ENCODE peak calls at places on chromosomes 7 and 10, in nine cellular contexts. One of them, this sample, is unnamed.

GRCh38 chr7:142150869-142151268 is 39.4 kb downstream of the MGAM2 start:
- DNase-seq in breast epithelium: no peak
- DNase-seq in Panc1: no peak
- DNase-seq in right atrium auricular region: no peak
- DNase-seq in astrocyte: no peak
- DNase-seq in ovary: no peak
- DNase-seq in heart right ventricle: no peak
- DNase-seq in cardiac fibroblast: no peak
- DNase-seq in pancreas: no peak
- DNase-seq in this sample: no peak

GRCh38 chr7:115910541-115911164 is 119.9 kb downstream of the TFEC start:
- DNase-seq in ovary: no peak
- DNase-seq in astrocyte: peak
- DNase-seq in breast epithelium: no peak
- DNase-seq in Panc1: peak
- DNase-seq in pancreas: no peak
- DNase-seq in heart right ventricle: no peak
- DNase-seq in right atrium auricular region: no peak
- DNase-seq in cardiac fibroblast: peak
- DNase-seq in this sample: no peak

GRCh38 chr10:83289373-83289772 is 849.9 kb upstream of the GHITM start:
- DNase-seq in ovary: no peak
- DNase-seq in Panc1: no peak
- DNase-seq in astrocyte: no peak
- DNase-seq in right atrium auricular region: no peak
- DNase-seq in heart right ventricle: no peak
- DNase-seq in cardiac fibroblast: no peak
- DNase-seq in pancreas: no peak
- DNase-seq in breast epithelium: no peak
- DNase-seq in this sample: no peak

GRCh38 chr10:33653584-33654367 is 319.3 kb upstream of the NRP1 start:
- DNase-seq in right atrium auricular region: no peak
- DNase-seq in cardiac fibroblast: peak
- DNase-seq in Panc1: no peak
- DNase-seq in heart right ventricle: no peak
- DNase-seq in breast epithelium: no peak
- DNase-seq in astrocyte: peak
- DNase-seq in ovary: no peak
- DNase-seq in pancreas: no peak
- DNase-seq in this sample: no peak

GRCh38 chr10:119355930-119356329 is 148.6 kb downstream of the GRK5 start:
- DNase-seq in heart right ventricle: no peak
- DNase-seq in breast epithelium: no peak
- DNase-seq in pancreas: no peak
- DNase-seq in Panc1: no peak
- DNase-seq in ovary: no peak
- DNase-seq in cardiac fibroblast: no peak
- DNase-seq in right atrium auricular region: no peak
- DNase-seq in astrocyte: no peak
- DNase-seq in this sample: no peak

GRCh38 chr7:98934267-98934666 is 55.9 kb downstream of the TRRAP start:
- DNase-seq in pancreas: no peak
- DNase-seq in Panc1: no peak
- DNase-seq in right atrium auricular region: no peak
- DNase-seq in astrocyte: no peak
- DNase-seq in heart right ventricle: no peak
- DNase-seq in cardiac fibroblast: no peak
- DNase-seq in breast epithelium: no peak
- DNase-seq in ovary: no peak
- DNase-seq in this sample: no peak

GRCh38 chr7:92177362-92177761 is 1.6 kb downstream of the LRRD1 start:
- DNase-seq in astrocyte: peak
- DNase-seq in pancreas: no peak
- DNase-seq in Panc1: no peak
- DNase-seq in right atrium auricular region: no peak
- DNase-seq in ovary: no peak
- DNase-seq in cardiac fibroblast: peak
- DNase-seq in heart right ventricle: no peak
- DNase-seq in breast epithelium: no peak
- DNase-seq in this sample: no peak

GRCh38 chr10:4073912-4074311 is 288.9 kb upstream of the KLF6 start:
- DNase-seq in pancreas: no peak
- DNase-seq in heart right ventricle: peak
- DNase-seq in ovary: no peak
- DNase-seq in breast epithelium: no peak
- DNase-seq in right atrium auricular region: peak
- DNase-seq in astrocyte: peak
- DNase-seq in cardiac fibroblast: peak
- DNase-seq in Panc1: no peak
- DNase-seq in this sample: no peak

GRCh38 chr7:71482284-71482683 is 350.3 kb downstream of the GALNT17 start:
- DNase-seq in astrocyte: no peak
- DNase-seq in heart right ventricle: no peak
- DNase-seq in Panc1: no peak
- DNase-seq in cardiac fibroblast: no peak
- DNase-seq in breast epithelium: no peak
- DNase-seq in pancreas: no peak
- DNase-seq in right atrium auricular region: no peak
- DNase-seq in ovary: no peak
- DNase-seq in this sample: no peak

GRCh38 chr10:26468691-26469090 is 30.6 kb downstream of the APBB1IP start:
- DNase-seq in breast epithelium: no peak
- DNase-seq in ovary: no peak
- DNase-seq in Panc1: no peak
- DNase-seq in cardiac fibroblast: no peak
- DNase-seq in pancreas: no peak
- DNase-seq in astrocyte: no peak
- DNase-seq in right atrium auricular region: no peak
- DNase-seq in heart right ventricle: no peak
- DNase-seq in this sample: no peak

GRCh38 chr10:133089461-133089800 is 1.7 kb downstream of the ADGRA1 start:
- DNase-seq in ovary: no peak
- DNase-seq in cardiac fibroblast: no peak
- DNase-seq in Panc1: no peak
- DNase-seq in heart right ventricle: no peak
- DNase-seq in pancreas: no peak
- DNase-seq in breast epithelium: no peak
- DNase-seq in astrocyte: no peak
- DNase-seq in right atrium auricular region: no peak
- DNase-seq in this sample: peak

GRCh38 chr10:119422685-119423509 is 119.6 kb downstream of the RGS10 start:
- DNase-seq in Panc1: no peak
- DNase-seq in heart right ventricle: no peak
- DNase-seq in right atrium auricular region: no peak
- DNase-seq in pancreas: no peak
- DNase-seq in astrocyte: no peak
- DNase-seq in ovary: no peak
- DNase-seq in cardiac fibroblast: no peak
- DNase-seq in breast epithelium: no peak
- DNase-seq in this sample: no peak

GRCh38 chr7:127933116-127933515 is 98.1 kb downstream of the LRRC4 start:
- DNase-seq in ovary: no peak
- DNase-seq in breast epithelium: no peak
- DNase-seq in pancreas: no peak
- DNase-seq in right atrium auricular region: no peak
- DNase-seq in heart right ventricle: no peak
- DNase-seq in Panc1: no peak
- DNase-seq in astrocyte: peak
- DNase-seq in cardiac fibroblast: peak
- DNase-seq in this sample: no peak

GRCh38 chr7:148819697-148820332 is 64.3 kb downstream of the EZH2 start:
- DNase-seq in Panc1: no peak
- DNase-seq in cardiac fibroblast: peak
- DNase-seq in pancreas: no peak
- DNase-seq in ovary: no peak
- DNase-seq in right atrium auricular region: no peak
- DNase-seq in breast epithelium: no peak
- DNase-seq in heart right ventricle: no peak
- DNase-seq in astrocyte: peak
- DNase-seq in this sample: no peak

GRCh38 chr7:102434039-102434481 is 685 bp downstream of the ORAI2 start:
- DNase-seq in pancreas: no peak
- DNase-seq in ovary: peak
- DNase-seq in astrocyte: no peak
- DNase-seq in heart right ventricle: no peak
- DNase-seq in right atrium auricular region: no peak
- DNase-seq in Panc1: no peak
- DNase-seq in breast epithelium: no peak
- DNase-seq in cardiac fibroblast: peak
- DNase-seq in this sample: no peak

GRCh38 chr7:142104550-142105527 is 6.7 kb upstream of the MGAM2 start:
- DNase-seq in ovary: no peak
- DNase-seq in breast epithelium: no peak
- DNase-seq in pancreas: no peak
- DNase-seq in astrocyte: no peak
- DNase-seq in cardiac fibroblast: no peak
- DNase-seq in right atrium auricular region: no peak
- DNase-seq in Panc1: no peak
- DNase-seq in heart right ventricle: no peak
- DNase-seq in this sample: no peak

GRCh38 chr10:16597656-16598055 is 76.0 kb upstream of the C1QL3 start:
- DNase-seq in heart right ventricle: no peak
- DNase-seq in breast epithelium: no peak
- DNase-seq in Panc1: no peak
- DNase-seq in astrocyte: peak
- DNase-seq in right atrium auricular region: no peak
- DNase-seq in ovary: no peak
- DNase-seq in pancreas: no peak
- DNase-seq in cardiac fibroblast: peak
- DNase-seq in this sample: peak

GRCh38 chr7:137847418-137848050 is 760 bp upstream of the DGKI start:
- DNase-seq in right atrium auricular region: no peak
- DNase-seq in heart right ventricle: no peak
- DNase-seq in cardiac fibroblast: no peak
- DNase-seq in astrocyte: no peak
- DNase-seq in breast epithelium: no peak
- DNase-seq in pancreas: no peak
- DNase-seq in ovary: peak
- DNase-seq in Panc1: no peak
- DNase-seq in this sample: no peak

DNA sequence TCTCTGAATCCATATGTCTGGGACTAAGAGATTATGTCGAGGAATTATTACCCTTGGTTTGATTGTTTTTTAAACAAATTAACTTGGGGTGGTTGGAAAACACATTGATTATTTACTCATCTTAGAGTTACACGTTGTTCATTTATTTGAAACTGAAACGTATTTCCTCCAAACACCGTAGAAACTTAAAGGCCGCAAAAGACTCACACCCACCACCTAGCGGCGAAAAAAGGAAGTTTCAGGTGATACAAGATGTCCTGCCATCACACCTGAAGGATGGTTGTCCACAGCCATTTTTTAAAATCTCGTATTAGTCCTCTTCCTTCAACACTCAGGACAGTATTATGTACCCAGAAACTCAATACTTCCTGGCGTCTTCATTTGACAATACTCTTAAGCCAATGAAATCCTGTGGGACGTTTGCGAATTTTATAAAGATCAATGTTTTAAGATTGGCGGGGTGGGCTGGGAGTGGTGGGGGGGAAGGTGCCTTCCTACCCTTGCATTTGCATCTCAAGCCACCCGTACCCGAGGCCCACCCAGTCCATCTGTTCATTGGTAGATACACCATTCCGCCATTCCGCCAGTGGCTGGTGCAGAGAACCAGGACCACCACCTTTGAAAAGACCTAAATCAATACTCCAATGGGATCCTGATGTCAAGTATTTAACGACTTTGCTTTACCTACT is 1.4 kb upstream of the LCOR start:
- DNase-seq in cardiac fibroblast: peak
- DNase-seq in ovary: peak
- DNase-seq in heart right ventricle: peak
- DNase-seq in Panc1: peak
- DNase-seq in breast epithelium: no peak
- DNase-seq in right atrium auricular region: peak
- DNase-seq in pancreas: peak
- DNase-seq in astrocyte: peak
- DNase-seq in this sample: peak
- TF ChIP-seq CTCF in cardiac fibroblast: peak
- TF ChIP-seq CTCF in ovary: peak
- TF ChIP-seq CTCF in heart right ventricle: peak
- TF ChIP-seq CTCF in Panc1: peak
- TF ChIP-seq CTCF in breast epithelium: peak
- TF ChIP-seq CTCF in right atrium auricular region: peak
- TF ChIP-seq CTCF in pancreas: peak
- TF ChIP-seq CTCF in astrocyte: peak
- TF ChIP-seq CTCF in this sample: peak

DNA sequence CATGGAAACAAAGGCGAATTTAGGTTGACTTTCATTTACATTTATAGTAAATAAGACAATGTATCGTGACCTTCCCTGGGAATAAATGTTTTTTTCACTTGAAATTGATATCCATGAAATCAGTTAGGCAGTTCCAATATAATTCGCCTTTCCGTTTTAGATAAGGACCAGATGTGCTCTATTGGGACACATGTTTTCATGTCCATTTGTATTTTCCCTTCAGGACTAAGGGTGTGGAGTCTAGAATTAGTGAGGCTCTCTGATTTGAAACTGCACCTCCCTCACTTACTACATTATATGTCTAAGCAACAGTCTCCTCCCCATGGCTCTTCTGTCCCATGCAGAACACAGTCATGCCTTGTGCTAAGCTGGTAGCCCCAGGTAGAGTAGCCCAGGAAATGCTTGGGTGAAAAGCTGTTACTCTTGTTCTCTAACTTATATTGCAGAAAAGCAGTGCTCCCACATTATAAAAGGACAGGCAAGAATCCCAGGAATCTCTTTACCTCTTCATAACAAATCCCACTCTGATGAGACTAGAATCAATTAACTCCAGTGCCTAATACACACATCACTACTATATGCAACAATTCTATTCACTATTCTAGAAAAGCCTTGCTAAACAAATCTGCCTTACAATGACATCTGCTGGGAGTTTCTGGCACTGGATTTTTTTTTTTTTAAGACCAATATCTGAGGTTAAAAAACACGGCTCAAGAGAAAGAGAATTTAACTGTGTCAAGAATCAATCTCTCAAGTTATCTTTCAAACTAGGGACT is 293.9 kb downstream of the SNX13 start:
- DNase-seq in astrocyte: peak
- DNase-seq in pancreas: no peak
- DNase-seq in breast epithelium: no peak
- DNase-seq in Panc1: peak
- DNase-seq in right atrium auricular region: no peak
- DNase-seq in ovary: no peak
- DNase-seq in heart right ventricle: no peak
- DNase-seq in cardiac fibroblast: peak
- DNase-seq in this sample: no peak
- TF ChIP-seq CTCF in astrocyte: peak
- TF ChIP-seq CTCF in pancreas: no peak
- TF ChIP-seq CTCF in breast epithelium: peak
- TF ChIP-seq CTCF in Panc1: peak
- TF ChIP-seq CTCF in right atrium auricular region: peak
- TF ChIP-seq CTCF in ovary: no peak
- TF ChIP-seq CTCF in heart right ventricle: peak
- TF ChIP-seq CTCF in cardiac fibroblast: peak
- TF ChIP-seq CTCF in this sample: no peak

GRCh38 chr7:75639893-75640600 is 98.7 kb downstream of the HIP1 start:
- DNase-seq in astrocyte: no peak
- DNase-seq in right atrium auricular region: no peak
- DNase-seq in Panc1: no peak
- DNase-seq in pancreas: no peak
- DNase-seq in ovary: no peak
- DNase-seq in cardiac fibroblast: no peak
- DNase-seq in breast epithelium: no peak
- DNase-seq in heart right ventricle: no peak
- DNase-seq in this sample: no peak
- TF ChIP-seq CTCF in astrocyte: no peak
- TF ChIP-seq CTCF in right atrium auricular region: no peak
- TF ChIP-seq CTCF in Panc1: no peak
- TF ChIP-seq CTCF in pancreas: no peak
- TF ChIP-seq CTCF in ovary: no peak
- TF ChIP-seq CTCF in cardiac fibroblast: no peak
- TF ChIP-seq CTCF in breast epithelium: no peak
- TF ChIP-seq CTCF in heart right ventricle: no peak
- TF ChIP-seq CTCF in this sample: no peak

GRCh38 chr7:1412322-1413261 is 46.7 kb downstream of the MICALL2 start:
- DNase-seq in astrocyte: peak
- DNase-seq in Panc1: peak
- DNase-seq in ovary: peak
- DNase-seq in cardiac fibroblast: peak
- DNase-seq in heart right ventricle: peak
- DNase-seq in breast epithelium: peak
- DNase-seq in pancreas: peak
- DNase-seq in right atrium auricular region: no peak
- DNase-seq in this sample: peak
- TF ChIP-seq CTCF in astrocyte: peak
- TF ChIP-seq CTCF in Panc1: peak
- TF ChIP-seq CTCF in ovary: no peak
- TF ChIP-seq CTCF in cardiac fibroblast: peak
- TF ChIP-seq CTCF in heart right ventricle: peak
- TF ChIP-seq CTCF in breast epithelium: peak
- TF ChIP-seq CTCF in pancreas: peak
- TF ChIP-seq CTCF in right atrium auricular region: peak
- TF ChIP-seq CTCF in this sample: peak

This sample was measured in dorsolateral prefrontal cortex.